ENCODE peak calls at places on chromosomes 16 and 17, in six cellular contexts. K is H9, Y is bronchial epithelial cell, I is NCI-H345, V is hippocampal formation, W is upper lobe of right lung. J is an unnamed sample.

GRCh38 chr16:1740781-1741490 is 30.4 kb downstream of the NME3 start:
- DNase-seq in V (no peak), W (no peak), K (no peak), Y (no peak), I (no peak), J (no peak)

GRCh38 chr17:37826497-37827115 is 81.7 kb upstream of the HNF1B start:
- DNase-seq in V (peak; percentile 32), W (peak; percentile 74), K (no peak), I (peak; percentile 6), Y (no peak), J (no peak)

GRCh38 chr17:81684442-81684911 is 666 bp downstream of the HGS start:
- DNase-seq in I (no peak), V (no peak), Y (peak; percentile 76), K (no peak), W (no peak), J (peak; percentile 85)

GRCh38 chr17:38604479-38605229 is 1.1 kb downstream of the SRCIN1 start:
- DNase-seq in V (peak; percentile 57), Y (no peak), I (peak; percentile 23), K (peak; percentile 83), W (no peak), J (no peak)

GRCh38 chr17:49439673-49440571 is 25.2 kb upstream of the PHB1 start:
- DNase-seq in K (peak; percentile 26), W (no peak), I (no peak), V (no peak), Y (no peak), J (no peak)

GRCh38 chr16:66717112-66717675 is 20.7 kb upstream of the CMTM4 start:
- DNase-seq in I (peak; percentile 37), W (no peak), K (peak; percentile 78), Y (no peak), V (peak; percentile 39), J (peak; percentile 47)

GRCh38 chr16:69106491-69107291 is 1.2 kb downstream of the HAS3 start:
- DNase-seq in I (no peak), V (no peak), W (no peak), K (peak; percentile 66), Y (no peak), J (no peak)

GRCh38 chr16:80016689-80017088 is 416.2 kb upstream of the MAF start:
- DNase-seq in V (no peak), K (no peak), I (no peak), W (no peak), Y (no peak), J (no peak)

GRCh38 chr16:56793504-56793903 is 63.6 kb downstream of the NUP93 start:
- DNase-seq in V (no peak), K (no peak), W (no peak), Y (peak; percentile 29), I (no peak), J (peak; percentile 40)

GRCh38 chr16:72664122-72664479 is 383.8 kb downstream of the ZFHX3 start:
- DNase-seq in K (no peak), I (peak; percentile 36), W (no peak), Y (peak; percentile 3), V (no peak), J (peak; percentile 9)

GRCh38 chr17:75808905-75809621 is 24.5 kb downstream of the UNK start:
- DNase-seq in I (no peak), K (peak; percentile 29), V (no peak), W (no peak), Y (no peak), J (no peak)

GRCh38 chr17:21081967-21082366 is 39.2 kb upstream of the USP22 start:
- DNase-seq in W (no peak), K (no peak), V (no peak), I (no peak), Y (no peak), J (peak; percentile 20)

GRCh38 chr16:84966150-84966447 is 45.2 kb downstream of the ZDHHC7 start:
- DNase-seq in V (no peak), I (no peak), W (no peak), Y (no peak), K (no peak), J (no peak)

GRCh38 chr16:48347191-48347860 is 37.9 kb downstream of the SIAH1 start:
- DNase-seq in I (no peak), W (no peak), V (no peak), Y (no peak), K (no peak), J (no peak)

GRCh38 chr17:40443988-40444899 is 994 bp downstream of the IGFBP4 start:
- DNase-seq in V (no peak), Y (no peak), I (no peak), W (no peak), K (no peak), J (peak; percentile 9)

GRCh38 chr16:56626685-56627084 is 1.1 kb downstream of the MT1E start:
- DNase-seq in Y (no peak), K (no peak), I (no peak), V (no peak), W (no peak), J (no peak)

GRCh38 chr17:49571283-49571682 is 4.4 kb upstream of the NXPH3 start:
- DNase-seq in W (no peak), Y (no peak), I (no peak), V (no peak), K (no peak), J (no peak)

GRCh38 chr17:72804949-72805348 is 287.5 kb downstream of the SLC39A11 start:
- DNase-seq in I (no peak), Y (no peak), V (no peak), K (no peak), W (no peak), J (peak; percentile 50)

GRCh38 chr17:39118674-39119419 is 32.6 kb downstream of the PLXDC1 start:
- DNase-seq in V (no peak), W (no peak), Y (no peak), K (no peak), I (no peak), J (no peak)

GRCh38 chr17:44794699-44795413 is 35.2 kb downstream of the GJC1 start:
- DNase-seq in K (no peak), W (peak; percentile 38), I (no peak), Y (peak; percentile 89), V (no peak), J (peak; percentile 94)

GRCh38 chr16:52235186-52235585 is 311.8 kb downstream of the TOX3 start:
- DNase-seq in Y (no peak), V (no peak), K (no peak), I (no peak), W (no peak), J (no peak)

GRCh38 chr17:4340914-4341615 is 25.4 kb downstream of the UBE2G1 start:
- DNase-seq in W (no peak), V (no peak), I (no peak), K (no peak), Y (peak; percentile 17), J (no peak)

GRCh38 chr17:7236808-7237207 is 2.4 kb downstream of the PHF23 start:
- DNase-seq in W (peak; percentile 41), V (no peak), K (no peak), Y (no peak), I (no peak), J (no peak)

GRCh38 chr17:18992454-18993130 is 12.0 kb downstream of the FAM83G start:
- DNase-seq in V (no peak), K (no peak), W (peak; percentile 81), Y (no peak), I (no peak), J (no peak)

GRCh38 chr17:68600881-68601564 is at the start of gene FAM20A:
- DNase-seq in W (peak; percentile 91), Y (no peak), V (no peak), I (peak; percentile 41), K (peak; percentile 68), J (no peak)

GRCh38 chr17:40303706-40304450 is 5.1 kb upstream of the RARA start:
- DNase-seq in V (no peak), K (no peak), I (peak; percentile 47), W (no peak), Y (peak; percentile 64), J (no peak)

GRCh38 chr17:44222112-44222869 is 2.8 kb upstream of the UBTF start:
- DNase-seq in W (peak; percentile 90), V (peak; percentile 84), Y (peak; percentile 51), I (peak; percentile 85), K (peak; percentile 88), J (peak; percentile 83)

GRCh38 chr16:54446639-54447038 is 160.1 kb upstream of the IRX3 start:
- DNase-seq in Y (peak; percentile 18), I (no peak), W (no peak), V (no peak), K (no peak), J (no peak)

GRCh38 chr16:87765473-87765775 is 362 bp downstream of the KLHDC4 start:
- DNase-seq in W (peak; percentile 67), I (no peak), K (no peak), V (no peak), Y (no peak), J (no peak)

GRCh38 chr17:17913695-17914332 is 58.4 kb downstream of the TOM1L2 start:
- DNase-seq in V (no peak), I (peak; percentile 92), Y (peak; percentile 97), K (peak; percentile 92), W (peak; percentile 70), J (peak; percentile 96)

GRCh38 chr16:73565925-73566324 is 518.0 kb upstream of the ZFHX3 start:
- DNase-seq in W (no peak), I (no peak), K (no peak), V (no peak), Y (no peak), J (no peak)

GRCh38 chr16:86665319-86665675 is 86.9 kb downstream of the FOXL1 start:
- DNase-seq in W (no peak), Y (peak; percentile 75), V (no peak), I (no peak), K (no peak), J (peak; percentile 76)

GRCh38 chr17:15741624-15742023 is 9.5 kb downstream of the TBC1D26 start:
- DNase-seq in I (no peak), V (no peak), W (no peak), Y (no peak), K (no peak), J (no peak)